ENCODE peak calls at places on chromosomes 12 and 14, in nine cellular contexts. C is activated T-cell treated with anti-CD3 and anti-CD28 coated beads for 4 hours; P is tibial nerve; V is stimulated activated CD4-positive, alpha-beta T cell treated with anti-CD3 and anti-CD28 coated beads, TNF-alpha, amount 100 ng/mL, for 4 hours; J is fibroblast of the aortic adventitia; E is AG08395; L is K562; T is NCI-H1092; H is ureter. Z is an unnamed sample.

GRCh38 chr12:52037248-52037861 is 13.9 kb upstream of the NR4A1 start:
- DNase-seq in C (no peak), P (no peak), V (no peak), J (peak), E (peak), L (peak), T (no peak), H (peak), Z (peak)

GRCh38 chr12:124679533-124680371 is 112.3 kb upstream of the NCOR2 start:
- DNase-seq in C (no peak), P (peak), V (no peak), J (no peak), E (no peak), L (peak), T (no peak), H (no peak), Z (peak)

GRCh38 chr14:90114554-90114953 is 52.8 kb downstream of the KCNK13 start:
- DNase-seq in C (no peak), P (no peak), V (no peak), J (no peak), E (no peak), L (no peak), T (no peak), H (no peak), Z (no peak)

GRCh38 chr14:89869606-89870005 is 84.9 kb downstream of the EFCAB11 start:
- DNase-seq in C (no peak), P (no peak), V (no peak), J (no peak), E (no peak), L (no peak), T (no peak), H (no peak), Z (no peak)

GRCh38 chr12:6788972-6789905 is at the start of gene CD4:
- DNase-seq in C (no peak), P (no peak), V (no peak), J (no peak), E (no peak), L (no peak), T (no peak), H (peak), Z (peak)

GRCh38 chr14:78123650-78124253 is 46.4 kb upstream of the NRXN3 start:
- DNase-seq in C (no peak), P (no peak), V (no peak), J (no peak), E (no peak), L (no peak), T (no peak), H (no peak), Z (no peak)

GRCh38 chr12:96425321-96425720 is 25.1 kb upstream of the CDK17 start:
- DNase-seq in C (no peak), P (no peak), V (no peak), J (peak), E (peak), L (no peak), T (no peak), H (no peak), Z (peak)

GRCh38 chr14:23071244-23071974 is 14.1 kb upstream of the CDH24 start:
- DNase-seq in C (peak), P (peak), V (peak), J (peak), E (peak), L (peak), T (no peak), H (peak), Z (peak)

GRCh38 chr14:64645220-64645891 is 58.9 kb upstream of the PLEKHG3 start:
- DNase-seq in C (no peak), P (no peak), V (no peak), J (peak), E (peak), L (no peak), T (no peak), H (no peak), Z (peak)